ENCODE peak calls at places on chromosomes 4 and X, in four cellular contexts. B is stimulated activated CD8-positive, alpha-beta memory T cell treated with anti-CD3 and anti-CD28 coated beads, Interleukin-7, amount 100 ng/mL, for 1 hour; W is CD4-positive, alpha-beta memory T cell; R is stimulated activated CD4-positive, alpha-beta T cell treated with anti-CD3 and anti-CD28 coated beads, Interleukin-1b, Interleukin-23, amount 100 ng/mL, for 24 hours. Y is an unnamed sample.

GRCh38 chrX:140480765-140481164 is 24.1 kb downstream of the SOX3 start:
- DNase-seq in W (no peak), R (no peak), B (no peak), Y (no peak)

GRCh38 chr4:152090543-152090942 is 329.7 kb upstream of the GATB start:
- DNase-seq in B (no peak), R (no peak), W (no peak), Y (no peak)

GRCh38 chr4:168421671-168422070 is 58.6 kb downstream of the DDX60L start:
- DNase-seq in W (no peak), B (no peak), R (no peak), Y (no peak)

GRCh38 chrX:126785539-126785938 is 34.0 kb upstream of the PRR32 start:
- DNase-seq in R (no peak), B (no peak), W (no peak), Y (no peak)

GRCh38 chr4:42050850-42051249 is 60.5 kb downstream of the SLC30A9 start:
- DNase-seq in W (no peak), R (no peak), B (no peak), Y (no peak)

GRCh38 chr4:164871673-164872072 is 5.3 kb upstream of the APELA start:
- DNase-seq in R (no peak), B (no peak), W (no peak), Y (no peak)

GRCh38 chr4:90000995-90001394 is 106.3 kb downstream of the MMRN1 start:
- DNase-seq in B (no peak), W (no peak), R (no peak), Y (no peak)

GRCh38 chrX:68823413-68824151 is 5.2 kb upstream of the EFNB1 start:
- DNase-seq in B (no peak), W (no peak), R (no peak), Y (no peak)

GRCh38 chrX:150767475-150768131 is 74.4 kb downstream of the MTMR1 start:
- DNase-seq in W (no peak), R (no peak), B (no peak), Y (no peak)

GRCh38 chr4:181962321-181962720 is 280.9 kb upstream of the TENM3 start:
- DNase-seq in B (no peak), R (no peak), W (no peak), Y (no peak)

GRCh38 chr4:126701756-126702155 is 931.0 kb upstream of the INTU start:
- DNase-seq in R (no peak), W (no peak), B (no peak), Y (no peak)

GRCh38 chr4:99847362-99847976 is 30.8 kb downstream of the DAPP1 start:
- DNase-seq in R (no peak), W (peak), B (no peak), Y (no peak)

GRCh38 chr4:146051724-146052396 is 113.2 kb upstream of the ZNF827 start:
- DNase-seq in W (no peak), R (no peak), B (no peak), Y (no peak)

GRCh38 chr4:165325732-165326512 is 1.5 kb upstream of the MSMO1 start:
- DNase-seq in B (no peak), W (no peak), R (no peak), Y (no peak)

GRCh38 chr4:76539979-76540378 is 105.0 kb downstream of the SHROOM3 start:
- DNase-seq in B (no peak), W (no peak), R (no peak), Y (no peak)

GRCh38 chrX:53317365-53318069 is 36.1 kb upstream of the IQSEC2 start:
- DNase-seq in R (peak), W (peak), B (peak), Y (peak)

GRCh38 chrX:69535661-69536060 is 31.5 kb downstream of the NALF2 start:
- DNase-seq in R (no peak), B (no peak), W (no peak), Y (no peak)

GRCh38 chr4:185885075-185885474 is 73.1 kb upstream of the SORBS2 start:
- DNase-seq in W (no peak), R (no peak), B (no peak), Y (no peak)

GRCh38 chrX:14032383-14032782 is 2.7 kb upstream of the GEMIN8 start:
- DNase-seq in W (peak), R (peak), B (peak), Y (peak)

GRCh38 chr4:151646322-151646721 is 114.5 kb downstream of the GATB start:
- DNase-seq in R (no peak), W (no peak), B (no peak), Y (no peak)

GRCh38 chr4:150867148-150867547 is 147.9 kb downstream of the LRBA start:
- DNase-seq in W (peak), R (no peak), B (no peak), Y (no peak)